ENCODE peak calls at places on chromosomes 11 and 22, in four cellular contexts. L, U, V and Z are unnamed samples.

GRCh38 chr11:106748059-106748458 is 270.2 kb downstream of the GUCY1A2 start:
- DNase-seq in L (no peak), U (no peak), V (no peak), Z (no peak)

GRCh38 chr11:88623536-88623935 is 286.0 kb upstream of the CTSC start:
- DNase-seq in L (no peak), U (no peak), V (no peak), Z (no peak)

GRCh38 chr11:73570415-73571114 is 27.3 kb downstream of the FAM168A start:
- DNase-seq in L (peak), U (no peak), V (no peak), Z (peak)

GRCh38 chr22:28250036-28250695 is 331.1 kb upstream of the PITPNB start:
- DNase-seq in L (no peak), U (no peak), V (no peak), Z (no peak)

GRCh38 chr11:95795627-95796308 is 5.5 kb downstream of the CEP57 start:
- DNase-seq in L (no peak), U (peak), V (no peak), Z (no peak)

GRCh38 chr11:10407055-10407454 is 48.0 kb upstream of the AMPD3 start:
- DNase-seq in L (peak), U (peak), V (peak), Z (peak)

GRCh38 chr11:74010306-74010981 is 1.6 kb upstream of the UCP3 start:
- DNase-seq in L (no peak), U (no peak), V (peak), Z (no peak)

GRCh38 chr11:95067042-95067827 is 516 bp downstream of the SRSF8 start:
- DNase-seq in L (no peak), U (peak), V (peak), Z (peak)

GRCh38 chr11:60777572-60777971 is 7.6 kb upstream of the MS4A10 start:
- DNase-seq in L (no peak), U (peak), V (no peak), Z (no peak)

GRCh38 chr22:45628508-45628907 is 43.1 kb upstream of the ATXN10 start:
- DNase-seq in L (no peak), U (no peak), V (no peak), Z (no peak)

GRCh38 chr22:32897400-32897799 is 95.9 kb downstream of the TIMP3 start:
- DNase-seq in L (no peak), U (no peak), V (no peak), Z (no peak)

GRCh38 chr11:8739309-8739793 is 56.8 kb downstream of the RPL27A start:
- DNase-seq in L (no peak), U (no peak), V (no peak), Z (no peak)

GRCh38 chr11:3907590-3907989 is 52.1 kb downstream of the STIM1 start:
- DNase-seq in L (no peak), U (no peak), V (no peak), Z (no peak)

GRCh38 chr22:31488988-31489617 is 539 bp downstream of the EIF4ENIF1 start:
- DNase-seq in L (no peak), U (no peak), V (peak), Z (no peak)

GRCh38 chr22:50600967-50601668 is 525 bp downstream of the MAPK8IP2 start:
- DNase-seq in L (no peak), U (no peak), V (no peak), Z (no peak)

GRCh38 chr22:30192427-30192826 is 54.1 kb downstream of the LIF start:
- DNase-seq in L (no peak), U (no peak), V (no peak), Z (no peak)

GRCh38 chr22:19848298-19849224 is 6.1 kb downstream of the GNB1L start:
- DNase-seq in L (peak), U (no peak), V (no peak), Z (no peak)

GRCh38 chr11:133906746-133907145 is 50.0 kb downstream of the IGSF9B start:
- DNase-seq in L (no peak), U (no peak), V (no peak), Z (no peak)

GRCh38 chr11:94997437-94997836 is 23.9 kb downstream of the KDM4D start:
- DNase-seq in L (no peak), U (no peak), V (peak), Z (no peak)

GRCh38 chr11:77559686-77560425 is 29.9 kb upstream of the AQP11 start:
- DNase-seq in L (peak), U (no peak), V (no peak), Z (peak)

GRCh38 chr11:65655570-65656332 is 7.0 kb downstream of the RELA start:
- DNase-seq in L (no peak), U (no peak), V (no peak), Z (no peak)

GRCh38 chr11:97739892-97740782 is 1280.6 kb upstream of the CNTN5 start:
- DNase-seq in L (no peak), U (peak), V (no peak), Z (no peak)

GRCh38 chr11:3855808-3856491 is 486 bp downstream of the STIM1 start:
- DNase-seq in L (no peak), U (no peak), V (no peak), Z (no peak)

GRCh38 chr22:24411256-24412004 is 16.0 kb upstream of the ADORA2A start:
- DNase-seq in L (no peak), U (no peak), V (no peak), Z (no peak)

GRCh38 chr11:95904009-95904650 is 19.8 kb downstream of the MTMR2 start:
- DNase-seq in L (no peak), U (no peak), V (no peak), Z (no peak)

GRCh38 chr11:117265745-117266144 is 25.4 kb upstream of the BACE1-AS start:
- DNase-seq in L (no peak), U (no peak), V (no peak), Z (no peak)

GRCh38 chr11:99781074-99781473 is 760.3 kb downstream of the CNTN5 start:
- DNase-seq in L (no peak), U (no peak), V (no peak), Z (no peak)

GRCh38 chr22:40396882-40397281 is 26.5 kb downstream of the SGSM3 start:
- DNase-seq in L (no peak), U (no peak), V (no peak), Z (no peak)

GRCh38 chr22:37166675-37167066 is 17.0 kb upstream of the IL2RB start:
- DNase-seq in L (no peak), U (peak), V (peak), Z (peak)

GRCh38 chr22:27344546-27344945 is 457.0 kb downstream of the MN1 start:
- DNase-seq in L (no peak), U (no peak), V (no peak), Z (no peak)

GRCh38 chr11:74522776-74523175 is 29.3 kb upstream of the LIPT2 start:
- DNase-seq in L (no peak), U (no peak), V (no peak), Z (no peak)

GRCh38 chr11:59141673-59142460 is 789 bp upstream of the FAM111A start:
- DNase-seq in L (no peak), U (no peak), V (no peak), Z (no peak)

GRCh38 chr22:24723111-24723510 is 51.4 kb downstream of the PIWIL3 start:
- DNase-seq in L (no peak), U (no peak), V (no peak), Z (no peak)

GRCh38 chr22:47561115-47561675 is 798.7 kb downstream of the TBC1D22A start:
- DNase-seq in L (no peak), U (no peak), V (no peak), Z (no peak)

GRCh38 chr11:101741479-101742175 is 157.8 kb upstream of the TRPC6 start:
- DNase-seq in L (no peak), U (no peak), V (no peak), Z (no peak)

GRCh38 chr11:34640050-34640971 is 19.4 kb downstream of the EHF start:
- DNase-seq in L (no peak), U (peak), V (peak), Z (no peak)

DNA sequence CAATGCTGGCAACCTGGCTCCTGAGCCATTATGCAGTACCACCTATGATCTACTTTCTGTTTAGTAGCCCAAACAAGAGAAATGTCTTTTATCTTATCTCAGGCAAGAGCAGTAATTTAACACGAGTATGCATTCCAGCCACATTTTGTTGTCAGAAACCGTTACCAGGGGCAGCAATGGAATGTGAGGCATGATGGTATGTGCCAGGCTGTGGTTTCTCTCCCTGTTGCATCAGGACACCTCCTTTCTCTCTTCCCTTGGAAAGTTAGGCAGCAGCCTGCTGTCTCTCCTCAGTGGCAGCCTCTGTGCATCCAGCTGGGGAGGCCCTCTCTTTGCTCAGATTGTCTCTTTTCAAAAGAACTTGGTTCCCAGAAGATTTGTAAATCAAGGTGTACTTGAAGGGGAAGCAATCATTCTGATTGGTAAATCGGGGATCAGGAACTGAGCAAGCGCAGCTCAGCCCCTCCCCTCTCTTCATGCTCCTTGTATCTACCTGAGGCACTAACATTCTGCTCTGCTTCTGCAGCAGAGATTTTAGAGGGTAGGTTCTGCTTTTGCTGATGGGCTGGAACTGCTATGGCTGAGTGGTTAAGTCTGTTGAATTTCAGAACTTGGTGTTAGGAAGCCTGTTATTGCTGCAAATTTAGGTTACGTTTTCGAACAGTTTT is 229.2 kb downstream of the ADAMTS15 start:
- DNase-seq in L (no peak), U (peak), V (no peak), Z (no peak)
- TF ChIP-seq TCF7L2 in L (no peak), U (no peak), V (no peak), Z (no peak)

DNA sequence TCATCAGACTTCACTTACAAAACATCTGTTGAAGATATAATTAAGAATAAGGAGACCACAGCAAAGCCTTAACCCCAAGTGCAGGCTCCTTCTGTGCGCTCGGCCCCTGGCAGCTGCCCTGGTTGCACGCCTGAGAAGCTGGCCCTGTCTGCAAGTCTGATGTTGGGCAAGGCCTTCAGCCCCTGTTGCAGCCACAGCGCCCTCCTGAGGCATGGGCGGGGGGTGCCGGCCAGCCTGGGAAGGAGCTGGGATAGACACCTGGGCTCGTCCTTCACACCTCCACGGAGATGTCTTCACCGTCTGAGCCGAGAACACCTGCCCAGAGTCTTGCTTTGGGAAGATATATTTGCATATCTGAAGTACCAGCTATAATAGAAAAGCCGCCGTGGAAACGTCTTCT is 104.1 kb downstream of the MPPED1 start:
- DNase-seq in L (no peak), U (no peak), V (peak), Z (no peak)
- TF ChIP-seq CTCF in L (no peak), U (no peak), V (peak), Z (no peak)

GRCh38 chr11:17760102-17761029 is 25.8 kb downstream of the KCNC1 start:
- DNase-seq in L (peak), U (peak), V (peak), Z (peak)
- TF ChIP-seq SIN3A in L (no peak), U (no peak), V (no peak), Z (no peak)

GRCh38 chr11:2691991-2692841 is 7.6 kb downstream of the KCNQ1OT1 start:
- DNase-seq in L (no peak), U (peak), V (peak), Z (no peak)
- TF ChIP-seq TCF7L2 in L (no peak), U (no peak), V (no peak), Z (no peak)

GRCh38 chr11:64653388-64653973 is 62.5 kb downstream of the SLC22A12 start:
- DNase-seq in L (no peak), U (no peak), V (no peak), Z (no peak)
- TF ChIP-seq CTCF in L (no peak), U (no peak), V (no peak), Z (no peak)

GRCh38 chr11:78735711-78736110 is 161.0 kb upstream of the NARS2 start:
- DNase-seq in L (no peak), U (no peak), V (no peak), Z (no peak)

GRCh38 chr11:78737891-78738290 is 163.2 kb upstream of the NARS2 start:
- DNase-seq in L (no peak), U (no peak), V (no peak), Z (no peak)

GRCh38 chr11:78731008-78731407 is 156.3 kb upstream of the NARS2 start:
- DNase-seq in L (no peak), U (peak), V (no peak), Z (no peak)

GRCh38 chr11:78730267-78730824 is 155.7 kb upstream of the NARS2 start:
- DNase-seq in L (no peak), U (no peak), V (no peak), Z (no peak)

GRCh38 chr11:78733031-78733430 is 158.4 kb upstream of the NARS2 start:
- DNase-seq in L (no peak), U (no peak), V (no peak), Z (no peak)
- TF ChIP-seq SIN3A in L (no peak), U (no peak), V (no peak), Z (no peak)

GRCh38 chr11:21944577-21944976 is 248.3 kb upstream of the ANO5 start:
- DNase-seq in L (no peak), U (no peak), V (no peak), Z (no peak)
- TF ChIP-seq TCF7L2 in L (no peak), U (no peak), V (no peak), Z (no peak)

DNA sequence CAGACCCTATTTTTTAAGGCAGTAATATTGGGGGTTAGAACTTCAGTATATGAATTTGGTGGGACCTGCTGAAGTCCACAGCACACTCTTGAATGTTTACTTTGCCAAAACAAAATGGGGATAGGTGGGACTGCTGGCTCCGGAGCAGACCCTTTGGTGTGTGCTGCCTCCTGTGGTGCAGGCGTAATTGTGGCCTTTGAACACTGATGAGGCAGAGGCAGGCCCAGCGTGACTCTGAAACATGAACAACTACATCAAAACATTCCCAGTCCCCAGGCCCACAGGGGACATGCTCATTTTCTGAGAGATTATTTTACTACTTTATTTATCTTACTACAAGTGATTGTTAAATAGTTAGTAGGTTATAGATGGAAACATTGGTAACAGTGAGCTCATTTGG is 225.0 kb upstream of the TBCEL start:
- DNase-seq in L (no peak), U (no peak), V (no peak), Z (no peak)
- TF ChIP-seq CTCF in L (no peak), U (no peak), V (no peak), Z (no peak)

GRCh38 chr11:353315-353857 is 15.9 kb upstream of the B4GALNT4 start:
- DNase-seq in L (no peak), U (peak), V (peak), Z (no peak)
- TF ChIP-seq SIN3A in L (no peak), U (no peak), V (no peak), Z (no peak)